ENCODE peak calls at places on chromosomes 12 and 14, in five cellular contexts. F is SK-N-SH, E is HEK293T, W is GM12878, A is HepG2. P is an unnamed sample.

GRCh38 chr14:103101257-103101963 is 6.9 kb downstream of the EXOC3L4 start:
- DNase-seq in F (no peak), W (no peak), E (no peak), A (no peak), P (no peak)

GRCh38 chr14:38016497-38016896 is 191.2 kb upstream of the SSTR1 start:
- DNase-seq in E (no peak), A (peak; percentile 41), W (no peak), F (no peak), P (no peak)

GRCh38 chr14:75982724-75983358 is 1.0 kb upstream of the TGFB3 start:
- DNase-seq in E (peak; percentile 61), A (no peak), W (no peak), F (no peak), P (no peak)

GRCh38 chr12:10986812-10987211 is at the start of gene TAS2R50:
- DNase-seq in F (no peak), E (no peak), A (no peak), W (no peak), P (no peak)

GRCh38 chr14:61438497-61438859 is 117.1 kb downstream of the PRKCH start:
- DNase-seq in F (no peak), E (no peak), A (no peak), W (peak; percentile 69), P (no peak)

GRCh38 chr12:67919406-67919805 is 69.8 kb upstream of the IFNG-AS1 start:
- DNase-seq in W (no peak), E (no peak), A (no peak), F (no peak), P (no peak)

GRCh38 chr14:67831122-67831521 is 11.5 kb downstream of the RAD51B start:
- DNase-seq in A (no peak), F (no peak), E (no peak), W (no peak), P (no peak)

GRCh38 chr12:115398311-115398781 is 714.4 kb upstream of the TBX3 start:
- DNase-seq in F (peak; percentile 16), W (no peak), A (peak; percentile 92), E (no peak), P (no peak)

GRCh38 chr12:27305673-27306504 is 26.7 kb upstream of the BMAL2 start:
- DNase-seq in F (peak; percentile 24), A (peak; percentile 28), W (no peak), E (no peak), P (peak; percentile 10)

GRCh38 chr12:121958521-121959240 is 40.3 kb downstream of the CFAP251 start:
- DNase-seq in F (no peak), A (no peak), E (no peak), W (no peak), P (no peak)

GRCh38 chr14:78254911-78255431 is 84.8 kb downstream of the NRXN3 start:
- DNase-seq in F (no peak), A (no peak), W (no peak), E (no peak), P (no peak)

GRCh38 chr12:119956047-119956446 is 33.0 kb upstream of the BICDL1 start:
- DNase-seq in W (no peak), F (no peak), E (no peak), A (peak; percentile 17), P (no peak)

GRCh38 chr14:106308839-106309389 is 782.5 kb downstream of the TMEM121 start:
- DNase-seq in A (peak; percentile 35), F (peak; percentile 47), E (no peak), W (peak; percentile 83), P (peak; percentile 49)

GRCh38 chr14:100449225-100449987 is 126.3 kb downstream of the SLC25A47 start:
- DNase-seq in W (no peak), E (no peak), F (peak; percentile 49), A (no peak), P (no peak)

GRCh38 chr12:6180300-6181051 is 19.7 kb upstream of the CD9 start:
- DNase-seq in E (no peak), W (no peak), A (peak; percentile 76), F (no peak), P (no peak)

GRCh38 chr12:2856051-2856450 is 788 bp downstream of the TEX52 start:
- DNase-seq in A (no peak), E (no peak), F (no peak), W (no peak), P (no peak)

GRCh38 chr12:81295286-81295685 is 217.4 kb downstream of the ACSS3 start:
- DNase-seq in W (no peak), F (no peak), A (no peak), E (no peak), P (no peak)

GRCh38 chr12:6056406-6057211 is 67.9 kb downstream of the VWF start:
- DNase-seq in E (peak; percentile 48), W (no peak), A (peak; percentile 14), F (peak; percentile 74), P (peak; percentile 13)

GRCh38 chr14:44962573-44963528 is 861 bp downstream of the TOGARAM1 start:
- DNase-seq in W (no peak), A (no peak), F (no peak), E (no peak), P (no peak)

GRCh38 chr12:125794401-125794800 is 729.2 kb downstream of the AACS start:
- DNase-seq in W (no peak), F (no peak), A (no peak), E (no peak), P (no peak)

GRCh38 chr14:26394114-26394855 is 203.5 kb downstream of the NOVA1 start:
- DNase-seq in W (no peak), A (no peak), E (no peak), F (peak; percentile 23), P (no peak)

GRCh38 chr12:96501139-96501741 is 11.9 kb downstream of the CFAP54 start:
- DNase-seq in E (no peak), F (peak; percentile 15), W (peak; percentile 69), A (peak; percentile 55), P (peak; percentile 53)

GRCh38 chr14:36260970-36261640 is 59.3 kb downstream of the MBIP start:
- DNase-seq in F (no peak), W (no peak), A (no peak), E (no peak), P (no peak)

GRCh38 chr14:59213368-59214315 is 25.2 kb downstream of the DAAM1 start:
- DNase-seq in W (no peak), E (peak; percentile 38), A (peak; percentile 81), F (no peak), P (no peak)

GRCh38 chr12:93356214-93356613 is 21.5 kb upstream of the NUDT4 start:
- DNase-seq in E (no peak), W (no peak), A (no peak), F (no peak), P (peak; percentile 29)

GRCh38 chr12:116619246-116619645 is 60.1 kb downstream of the MAP1LC3B2 start:
- DNase-seq in A (no peak), F (no peak), E (no peak), W (no peak), P (no peak)

GRCh38 chr12:57821474-57822214 is 3.1 kb upstream of the AVIL start:
- DNase-seq in W (no peak), E (no peak), A (no peak), F (no peak), P (no peak)

GRCh38 chr12:105986779-105987686 is 151.7 kb downstream of the NUAK1 start:
- DNase-seq in E (no peak), A (no peak), W (no peak), F (no peak), P (no peak)

GRCh38 chr14:22886500-22887259 is 3.7 kb downstream of the REM2 start:
- DNase-seq in E (peak; percentile 75), W (peak; percentile 45), A (no peak), F (peak; percentile 93), P (peak; percentile 93)

GRCh38 chr12:124162151-124163110 is 132.5 kb upstream of the RFLNA start:
- DNase-seq in A (no peak), E (no peak), F (no peak), W (no peak), P (no peak)

GRCh38 chr14:82447586-82447985 is 913.9 kb upstream of the SEL1L start:
- DNase-seq in A (no peak), F (no peak), W (no peak), E (no peak), P (no peak)
- TF ChIP-seq FOXM1 in A (no peak), F (no peak), W (no peak), E (no peak), P (no peak)

DNA sequence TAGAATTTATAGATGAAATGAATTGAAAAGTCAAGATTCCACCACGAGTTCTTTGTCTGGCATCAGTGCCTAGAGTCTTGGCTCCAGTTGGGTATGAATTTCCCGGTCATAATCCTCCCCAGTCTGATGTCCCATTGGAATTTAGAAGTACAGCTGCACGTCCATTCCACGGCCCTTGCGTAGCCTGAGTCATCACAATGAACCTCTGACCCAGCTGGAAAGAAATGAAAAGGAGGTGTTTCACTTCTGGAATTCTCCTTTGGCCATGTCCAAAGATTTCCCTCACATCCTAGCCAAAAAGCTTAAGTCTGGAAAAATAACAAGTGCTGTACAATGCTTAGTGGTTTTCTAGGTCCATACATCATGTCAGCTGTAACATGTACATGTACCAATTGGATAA is 122.7 kb downstream of the KICS2 start:
- DNase-seq in W (no peak), E (no peak), F (no peak), A (no peak), P (no peak)
- TF ChIP-seq FOXM1 in W (no peak), E (no peak), F (no peak), A (no peak), P (no peak)

DNA sequence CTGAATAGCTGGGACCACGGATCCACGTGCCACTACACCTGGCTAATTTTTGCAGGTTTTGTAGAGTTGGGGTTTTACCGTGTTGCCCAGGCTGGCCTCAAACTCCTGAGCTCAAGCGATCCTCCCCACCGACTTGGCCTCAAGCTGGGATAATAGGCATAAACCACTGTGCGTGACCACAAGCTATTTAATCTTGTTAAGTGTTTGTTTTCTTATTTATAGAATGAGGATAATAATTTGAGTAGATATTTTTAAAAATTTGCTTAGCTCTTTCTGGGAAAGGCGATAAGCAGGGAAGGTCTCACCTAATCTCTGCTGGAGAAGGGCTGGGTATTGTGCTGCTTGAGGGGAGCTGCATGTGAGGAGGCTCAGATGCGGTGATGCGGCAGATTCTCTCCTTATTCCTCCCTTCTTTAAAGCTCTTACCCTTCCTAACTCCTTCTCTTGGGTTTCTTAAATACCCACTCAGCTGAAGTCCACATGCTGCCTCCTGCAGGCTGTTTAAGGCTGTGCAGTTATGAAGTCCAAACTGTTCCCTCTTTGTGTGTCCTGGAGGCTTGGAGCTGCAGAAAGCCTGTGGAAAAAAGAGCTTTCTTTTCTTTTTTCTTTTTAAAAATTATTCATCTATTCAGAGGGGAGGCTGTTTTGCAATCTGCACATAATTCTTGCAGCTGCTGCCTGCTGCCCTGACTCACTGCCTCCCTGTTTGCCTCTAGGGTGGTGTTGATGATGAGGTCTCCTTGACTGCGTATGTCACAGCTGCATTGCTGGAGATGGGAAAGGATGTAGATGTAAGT is 37.9 kb downstream of the A2ML1 start:
- DNase-seq in W (no peak), A (peak; percentile 37), F (peak; percentile 33), E (peak; percentile 70), P (peak; percentile 73)
- TF ChIP-seq FOXM1 in W (no peak), A (no peak), F (no peak), E (no peak), P (no peak)

DNA sequence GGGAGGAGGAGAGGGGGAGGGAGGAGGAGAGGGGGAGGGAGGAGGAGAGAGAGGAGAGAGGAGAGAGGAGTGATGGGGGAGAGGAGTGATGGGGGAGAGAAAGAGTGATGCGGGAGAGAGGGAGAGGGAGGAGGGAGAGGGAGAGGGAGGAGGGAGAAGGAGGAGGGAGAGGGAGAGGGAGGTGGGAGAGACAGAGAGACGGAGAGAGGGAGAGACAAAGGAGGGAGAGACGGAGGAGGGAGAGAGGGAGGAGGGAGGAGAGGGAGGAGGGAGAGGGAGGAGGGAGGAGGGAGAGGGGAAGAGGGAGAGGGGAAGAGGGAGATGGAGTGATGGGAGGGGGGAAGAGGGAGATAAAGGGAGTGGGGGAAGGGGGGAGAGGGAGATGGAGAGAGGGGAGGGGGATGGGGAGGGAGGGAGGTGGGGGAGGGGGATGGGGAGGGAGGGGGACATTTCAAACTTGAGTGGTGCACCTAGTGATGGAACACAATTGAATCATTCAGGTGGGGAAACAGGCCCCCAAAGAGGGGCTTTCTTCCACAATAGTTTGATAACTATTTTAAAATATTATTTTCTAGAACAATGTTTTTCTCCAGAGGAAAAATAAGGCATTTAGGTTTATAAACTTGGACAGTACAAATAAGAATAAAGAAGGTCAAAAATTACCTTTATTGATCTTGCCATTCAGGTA is 46.8 kb upstream of the RBM19 start:
- DNase-seq in A (no peak), E (no peak), W (no peak), F (no peak), P (no peak)
- TF ChIP-seq FOXM1 in A (no peak), E (no peak), W (no peak), F (no peak), P (no peak)